ENCODE peak calls at places on chromosomes 1 and 21, in six cellular contexts. One of them, this sample, is unnamed.

GRCh38 chr1:111911036-111911435 is 78.4 kb downstream of the KCND3 start:
- DNase-seq in AG04450: no peak
- DNase-seq in CD4-positive, alpha-beta T cell: no peak
- DNase-seq in esophagus squamous epithelium: no peak
- DNase-seq in AG09309: no peak
- DNase-seq in spleen: no peak
- DNase-seq in this sample: no peak

GRCh38 chr1:154236855-154237254 is 16.1 kb downstream of the UBAP2L start:
- DNase-seq in AG04450: no peak
- DNase-seq in CD4-positive, alpha-beta T cell: no peak
- DNase-seq in esophagus squamous epithelium: no peak
- DNase-seq in AG09309: no peak
- DNase-seq in spleen: no peak
- DNase-seq in this sample: no peak

GRCh38 chr1:91555821-91556531 is 55.3 kb downstream of the CDC7 start:
- DNase-seq in AG04450: peak; percentile 61
- DNase-seq in CD4-positive, alpha-beta T cell: no peak
- DNase-seq in esophagus squamous epithelium: no peak
- DNase-seq in AG09309: peak; percentile 84
- DNase-seq in spleen: no peak
- DNase-seq in this sample: no peak

GRCh38 chr1:242219298-242219901 is 220.5 kb upstream of the MAP1LC3C start:
- DNase-seq in AG04450: no peak
- DNase-seq in CD4-positive, alpha-beta T cell: no peak
- DNase-seq in esophagus squamous epithelium: no peak
- DNase-seq in AG09309: no peak
- DNase-seq in spleen: no peak
- DNase-seq in this sample: no peak

GRCh38 chr1:10472220-10473144 is at the start of gene DFFA:
- DNase-seq in AG04450: peak; percentile 92
- DNase-seq in CD4-positive, alpha-beta T cell: peak; percentile 90
- DNase-seq in esophagus squamous epithelium: peak; percentile 64
- DNase-seq in AG09309: peak; percentile 70
- DNase-seq in spleen: peak; percentile 97
- DNase-seq in this sample: peak; percentile 93

GRCh38 chr1:164601399-164602141 is 42.6 kb downstream of the PBX1 start:
- DNase-seq in AG04450: no peak
- DNase-seq in CD4-positive, alpha-beta T cell: no peak
- DNase-seq in esophagus squamous epithelium: no peak
- DNase-seq in AG09309: no peak
- DNase-seq in spleen: no peak
- DNase-seq in this sample: no peak

GRCh38 chr1:15068152-15068551 is 85.4 kb upstream of the TMEM51 start:
- DNase-seq in AG04450: no peak
- DNase-seq in CD4-positive, alpha-beta T cell: no peak
- DNase-seq in esophagus squamous epithelium: no peak
- DNase-seq in AG09309: no peak
- DNase-seq in spleen: no peak
- DNase-seq in this sample: no peak

GRCh38 chr1:211639500-211640361 is 35.7 kb downstream of the NEK2 start:
- DNase-seq in AG04450: peak; percentile 71
- DNase-seq in CD4-positive, alpha-beta T cell: no peak
- DNase-seq in esophagus squamous epithelium: no peak
- DNase-seq in AG09309: peak; percentile 78
- DNase-seq in spleen: no peak
- DNase-seq in this sample: no peak

GRCh38 chr1:16631248-16632043 is 18.1 kb upstream of the NBPF1 start:
- DNase-seq in AG04450: no peak
- DNase-seq in CD4-positive, alpha-beta T cell: peak; percentile 40
- DNase-seq in esophagus squamous epithelium: no peak
- DNase-seq in AG09309: no peak
- DNase-seq in spleen: peak; percentile 77
- DNase-seq in this sample: peak; percentile 17

GRCh38 chr21:42690586-42690985 is 37.2 kb downstream of the PDE9A start:
- DNase-seq in AG04450: no peak
- DNase-seq in CD4-positive, alpha-beta T cell: peak; percentile 21
- DNase-seq in esophagus squamous epithelium: no peak
- DNase-seq in AG09309: no peak
- DNase-seq in spleen: peak; percentile 46
- DNase-seq in this sample: no peak

GRCh38 chr1:6419803-6420593 is at the start of gene HES2:
- DNase-seq in AG04450: no peak
- DNase-seq in CD4-positive, alpha-beta T cell: no peak
- DNase-seq in esophagus squamous epithelium: no peak
- DNase-seq in AG09309: no peak
- DNase-seq in spleen: no peak
- DNase-seq in this sample: peak; percentile 79

GRCh38 chr1:77143529-77144121 is 75.6 kb downstream of the PIGK start:
- DNase-seq in AG04450: no peak
- DNase-seq in CD4-positive, alpha-beta T cell: no peak
- DNase-seq in esophagus squamous epithelium: no peak
- DNase-seq in AG09309: no peak
- DNase-seq in spleen: no peak
- DNase-seq in this sample: no peak
- TF ChIP-seq CTCF in AG04450: peak; percentile 35
- TF ChIP-seq CTCF in CD4-positive, alpha-beta T cell: peak; percentile 53
- TF ChIP-seq CTCF in esophagus squamous epithelium: peak; percentile 24
- TF ChIP-seq CTCF in AG09309: peak; percentile 16
- TF ChIP-seq CTCF in spleen: no peak
- TF ChIP-seq CTCF in this sample: peak; percentile 32

DNA sequence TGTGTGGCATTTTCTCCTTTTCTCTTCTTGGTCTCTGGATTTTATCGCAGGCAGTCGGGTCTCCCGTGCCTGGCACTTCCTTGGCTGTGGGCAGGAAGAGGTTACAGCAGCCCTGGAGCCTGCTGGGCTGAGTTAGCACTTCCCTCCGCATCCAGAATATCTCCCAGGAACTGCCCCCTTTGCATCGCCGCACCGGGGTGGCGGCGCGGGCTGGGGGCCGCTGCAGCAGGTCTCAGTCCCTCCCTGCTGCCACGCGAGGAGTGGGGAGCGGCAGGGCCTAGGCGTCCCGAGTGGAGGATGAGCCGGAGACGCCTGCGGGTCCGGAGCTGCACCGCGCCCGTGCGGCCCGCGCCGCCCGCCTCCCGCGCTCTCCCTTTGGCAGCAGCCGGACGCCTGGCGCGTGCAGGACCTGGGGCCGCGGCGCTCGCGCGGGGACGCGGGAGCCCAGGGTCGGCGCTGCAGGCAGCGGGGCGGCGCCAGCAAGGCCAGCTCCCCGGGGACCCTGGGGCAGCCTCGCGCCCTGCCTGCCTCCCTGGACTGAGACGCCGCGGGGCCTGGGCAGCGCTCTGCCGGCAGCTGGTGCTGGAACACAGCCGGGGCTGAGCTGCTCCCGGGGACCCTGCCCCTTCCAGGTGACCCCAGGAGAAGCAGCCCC is 192.8 kb downstream of the PRDM2 start:
- DNase-seq in AG04450: no peak
- DNase-seq in CD4-positive, alpha-beta T cell: no peak
- DNase-seq in esophagus squamous epithelium: no peak
- DNase-seq in AG09309: no peak
- DNase-seq in spleen: no peak
- DNase-seq in this sample: peak; percentile 75
- TF ChIP-seq CTCF in AG04450: no peak
- TF ChIP-seq CTCF in CD4-positive, alpha-beta T cell: no peak
- TF ChIP-seq CTCF in esophagus squamous epithelium: no peak
- TF ChIP-seq CTCF in AG09309: no peak
- TF ChIP-seq CTCF in spleen: no peak
- TF ChIP-seq CTCF in this sample: no peak

GRCh38 chr1:84506002-84506728 is at the start of the genes GNG5 and SPATA1:
- DNase-seq in AG04450: peak; percentile 91
- DNase-seq in CD4-positive, alpha-beta T cell: peak; percentile 99
- DNase-seq in esophagus squamous epithelium: peak; percentile 82
- DNase-seq in AG09309: peak; percentile 79
- DNase-seq in spleen: peak; percentile 100
- DNase-seq in this sample: peak; percentile 99

GRCh38 chr1:84505167-84506001 is 802 bp upstream of the SPATA1 start:
- DNase-seq in AG04450: no peak
- DNase-seq in CD4-positive, alpha-beta T cell: no peak
- DNase-seq in esophagus squamous epithelium: no peak
- DNase-seq in AG09309: no peak
- DNase-seq in spleen: no peak
- DNase-seq in this sample: peak; percentile 73

GRCh38 chr1:84502892-84503291 is 3.3 kb upstream of the SPATA1 start:
- DNase-seq in AG04450: no peak
- DNase-seq in CD4-positive, alpha-beta T cell: no peak
- DNase-seq in esophagus squamous epithelium: no peak
- DNase-seq in AG09309: no peak
- DNase-seq in spleen: no peak
- DNase-seq in this sample: peak; percentile 23

GRCh38 chr1:84506729-84507453 is 510 bp upstream of the GNG5 start:
- DNase-seq in AG04450: no peak
- DNase-seq in CD4-positive, alpha-beta T cell: no peak
- DNase-seq in esophagus squamous epithelium: no peak
- DNase-seq in AG09309: no peak
- DNase-seq in spleen: no peak
- DNase-seq in this sample: peak; percentile 81

GRCh38 chr1:84504580-84505021 is 1.6 kb upstream of the SPATA1 start:
- DNase-seq in AG04450: peak; percentile 38
- DNase-seq in CD4-positive, alpha-beta T cell: no peak
- DNase-seq in esophagus squamous epithelium: no peak
- DNase-seq in AG09309: peak; percentile 33
- DNase-seq in spleen: no peak
- DNase-seq in this sample: no peak
- TF ChIP-seq CTCF in AG04450: peak; percentile 33
- TF ChIP-seq CTCF in CD4-positive, alpha-beta T cell: no peak
- TF ChIP-seq CTCF in esophagus squamous epithelium: no peak
- TF ChIP-seq CTCF in AG09309: no peak
- TF ChIP-seq CTCF in spleen: no peak
- TF ChIP-seq CTCF in this sample: no peak

GRCh38 chr1:160544647-160545046 is 21.6 kb upstream of the SLAMF6 start:
- DNase-seq in AG04450: no peak
- DNase-seq in CD4-positive, alpha-beta T cell: no peak
- DNase-seq in esophagus squamous epithelium: no peak
- DNase-seq in AG09309: no peak
- DNase-seq in spleen: no peak
- DNase-seq in this sample: no peak
- TF ChIP-seq CTCF in AG04450: peak; percentile 48
- TF ChIP-seq CTCF in CD4-positive, alpha-beta T cell: peak; percentile 71
- TF ChIP-seq CTCF in esophagus squamous epithelium: peak; percentile 8
- TF ChIP-seq CTCF in AG09309: peak; percentile 37
- TF ChIP-seq CTCF in spleen: peak; percentile 11
- TF ChIP-seq CTCF in this sample: peak; percentile 25

GRCh38 chr1:185652348-185652747 is 81.8 kb upstream of the HMCN1 start:
- DNase-seq in AG04450: no peak
- DNase-seq in CD4-positive, alpha-beta T cell: no peak
- DNase-seq in esophagus squamous epithelium: no peak
- DNase-seq in AG09309: no peak
- DNase-seq in spleen: no peak
- DNase-seq in this sample: no peak
- TF ChIP-seq CTCF in AG04450: no peak
- TF ChIP-seq CTCF in CD4-positive, alpha-beta T cell: peak; percentile 17
- TF ChIP-seq CTCF in esophagus squamous epithelium: no peak
- TF ChIP-seq CTCF in AG09309: peak; percentile 13
- TF ChIP-seq CTCF in spleen: no peak
- TF ChIP-seq CTCF in this sample: no peak

GRCh38 chr1:1842360-1843146 is 48.3 kb downstream of the GNB1 start:
- DNase-seq in AG04450: no peak
- DNase-seq in CD4-positive, alpha-beta T cell: no peak
- DNase-seq in esophagus squamous epithelium: no peak
- DNase-seq in AG09309: no peak
- DNase-seq in spleen: peak; percentile 21
- DNase-seq in this sample: peak; percentile 34

GRCh38 chr1:1841575-1841991 is 49.3 kb downstream of the GNB1 start:
- DNase-seq in AG04450: no peak
- DNase-seq in CD4-positive, alpha-beta T cell: no peak
- DNase-seq in esophagus squamous epithelium: no peak
- DNase-seq in AG09309: no peak
- DNase-seq in spleen: no peak
- DNase-seq in this sample: no peak

GRCh38 chr1:1847061-1847460 is 43.8 kb downstream of the GNB1 start:
- DNase-seq in AG04450: no peak
- DNase-seq in CD4-positive, alpha-beta T cell: no peak
- DNase-seq in esophagus squamous epithelium: no peak
- DNase-seq in AG09309: no peak
- DNase-seq in spleen: no peak
- DNase-seq in this sample: no peak

GRCh38 chr1:1847501-1848289 is 43.2 kb downstream of the GNB1 start:
- DNase-seq in AG04450: no peak
- DNase-seq in CD4-positive, alpha-beta T cell: no peak
- DNase-seq in esophagus squamous epithelium: no peak
- DNase-seq in AG09309: no peak
- DNase-seq in spleen: no peak
- DNase-seq in this sample: no peak

GRCh38 chr1:1846386-1846918 is 44.4 kb downstream of the GNB1 start:
- DNase-seq in AG04450: no peak
- DNase-seq in CD4-positive, alpha-beta T cell: no peak
- DNase-seq in esophagus squamous epithelium: no peak
- DNase-seq in AG09309: no peak
- DNase-seq in spleen: peak; percentile 18
- DNase-seq in this sample: no peak
- TF ChIP-seq CTCF in AG04450: no peak
- TF ChIP-seq CTCF in CD4-positive, alpha-beta T cell: no peak
- TF ChIP-seq CTCF in esophagus squamous epithelium: no peak
- TF ChIP-seq CTCF in AG09309: no peak
- TF ChIP-seq CTCF in spleen: no peak
- TF ChIP-seq CTCF in this sample: no peak

GRCh38 chr1:205749826-205750682 is at the start of gene NUCKS1:
- DNase-seq in AG04450: peak; percentile 99
- DNase-seq in CD4-positive, alpha-beta T cell: peak; percentile 93
- DNase-seq in esophagus squamous epithelium: peak; percentile 93
- DNase-seq in AG09309: peak; percentile 98
- DNase-seq in spleen: peak; percentile 98
- DNase-seq in this sample: peak; percentile 94
- TF ChIP-seq CTCF in AG04450: peak; percentile 42
- TF ChIP-seq CTCF in CD4-positive, alpha-beta T cell: no peak
- TF ChIP-seq CTCF in esophagus squamous epithelium: peak; percentile 22
- TF ChIP-seq CTCF in AG09309: peak; percentile 7
- TF ChIP-seq CTCF in spleen: no peak
- TF ChIP-seq CTCF in this sample: no peak

DNA sequence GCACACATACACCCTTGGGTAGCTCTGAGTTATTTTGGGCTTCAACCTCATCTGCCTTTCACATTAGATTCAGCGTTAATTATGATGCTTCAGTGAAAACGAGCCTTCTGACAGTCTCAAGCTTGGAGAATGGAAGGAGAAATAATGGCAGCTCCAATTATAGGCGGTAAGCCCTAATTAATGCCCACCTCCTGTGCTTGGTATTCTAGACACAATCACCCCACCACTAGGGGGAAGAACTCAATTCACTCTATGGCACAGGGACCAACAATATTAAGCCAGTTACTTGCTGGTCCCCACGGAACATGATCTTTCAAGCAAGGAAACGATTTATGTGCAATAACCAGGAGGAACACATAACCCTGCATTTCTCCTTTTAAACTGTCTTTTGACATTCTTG is 397.9 kb downstream of the BRINP2 start:
- DNase-seq in AG04450: no peak
- DNase-seq in CD4-positive, alpha-beta T cell: no peak
- DNase-seq in esophagus squamous epithelium: no peak
- DNase-seq in AG09309: no peak
- DNase-seq in spleen: no peak
- DNase-seq in this sample: no peak
- TF ChIP-seq CTCF in AG04450: no peak
- TF ChIP-seq CTCF in CD4-positive, alpha-beta T cell: no peak
- TF ChIP-seq CTCF in esophagus squamous epithelium: no peak
- TF ChIP-seq CTCF in AG09309: no peak
- TF ChIP-seq CTCF in spleen: no peak
- TF ChIP-seq CTCF in this sample: peak; percentile 14

GRCh38 chr1:45687753-45688737 is at the start of gene TMEM69:
- DNase-seq in AG04450: peak; percentile 76
- DNase-seq in CD4-positive, alpha-beta T cell: peak; percentile 70
- DNase-seq in esophagus squamous epithelium: peak; percentile 51
- DNase-seq in AG09309: peak; percentile 72
- DNase-seq in spleen: peak; percentile 85
- DNase-seq in this sample: peak; percentile 64
- TF ChIP-seq CTCF in AG04450: peak; percentile 33
- TF ChIP-seq CTCF in CD4-positive, alpha-beta T cell: no peak
- TF ChIP-seq CTCF in esophagus squamous epithelium: no peak
- TF ChIP-seq CTCF in AG09309: peak; percentile 22
- TF ChIP-seq CTCF in spleen: no peak
- TF ChIP-seq CTCF in this sample: peak; percentile 15